ENCODE peak calls at places on chromosome 7, in nine cellular contexts. K is stimulated activated CD8-positive, alpha-beta memory T cell treated with anti-CD3 and anti-CD28 coated beads, Interleukin-7, amount 100 ng/mL, for 48 hours; R is RPMI7951; M is NCI-H226; X is NCI-H2081 treated with DMSO at 0.1 percent for 48 hours; G is M059J; Y is activated naive CD4-positive, alpha-beta T cell treated with anti-CD3 and anti-CD28 coated beads, Interleukin-2, amount 10 ng/mL, durations not matched to agents 7 days and 5 days; U is T-helper 9 cell; A is ACHN. B is an unnamed sample.

GRCh38 chr7:32453286-32454011 is 36.7 kb downstream of the LSM5 start:
- DNase-seq in U (no peak), R (no peak), G (peak), Y (no peak), X (no peak), A (no peak), M (no peak), K (no peak), B (no peak)

GRCh38 chr7:93476491-93477344 is 97.8 kb downstream of the CALCR start:
- DNase-seq in Y (no peak), K (no peak), A (no peak), R (no peak), G (no peak), M (no peak), X (no peak), U (no peak), B (no peak)

GRCh38 chr7:97351488-97351887 is 234.0 kb downstream of the SDHAF3 start:
- DNase-seq in X (no peak), R (no peak), G (no peak), U (no peak), A (no peak), K (no peak), M (no peak), Y (no peak), B (no peak)

GRCh38 chr7:69373171-69374035 is 224.9 kb upstream of the AUTS2 start:
- DNase-seq in G (peak), A (no peak), X (no peak), K (no peak), M (peak), R (no peak), U (no peak), Y (no peak), B (no peak)

GRCh38 chr7:18976715-18977466 is 140.5 kb downstream of the TWIST1 start:
- DNase-seq in K (no peak), U (no peak), X (no peak), R (no peak), M (no peak), G (no peak), A (no peak), Y (no peak), B (peak)

GRCh38 chr7:135862586-135863361 is 114.2 kb upstream of the FAM180A start:
- DNase-seq in G (no peak), Y (no peak), U (no peak), K (no peak), M (peak), R (peak), X (no peak), A (no peak), B (no peak)

GRCh38 chr7:102942181-102942882 is 29.5 kb downstream of the LRRC17 start:
- DNase-seq in Y (no peak), U (no peak), K (no peak), A (no peak), M (no peak), X (no peak), R (no peak), G (no peak), B (no peak)

GRCh38 chr7:73650524-73650923 is 17.1 kb upstream of the VPS37D start:
- DNase-seq in R (no peak), M (no peak), U (no peak), G (no peak), K (no peak), Y (no peak), A (no peak), X (no peak), B (no peak)

GRCh38 chr7:105046414-105046813 is 32.4 kb downstream of the KMT2E start:
- DNase-seq in Y (no peak), A (peak), R (peak), K (no peak), U (no peak), M (peak), G (peak), X (no peak), B (peak)

GRCh38 chr7:26200113-26200443 is 468 bp downstream of the HNRNPA2B1 start:
- DNase-seq in G (peak), K (peak), Y (peak), X (no peak), A (peak), U (peak), M (peak), R (peak), B (peak)

GRCh38 chr7:100065452-100066186 is 15.9 kb downstream of the ZNF3 start:
- DNase-seq in U (no peak), Y (no peak), G (peak), X (no peak), M (peak), A (no peak), R (peak), K (no peak), B (no peak)